ENCODE peak calls at places on chromosomes 7 and 10, in six cellular contexts. F, E, D, X, L and P are unnamed samples.

GRCh38 chr7:123460616-123461015 is 73.8 kb downstream of the IQUB start:
- DNase-seq in F (no peak), E (no peak), X (no peak), D (peak), L (no peak), P (no peak)

GRCh38 chr7:23009303-23009702 is 4.6 kb downstream of the HYCC1 start:
- DNase-seq in F (no peak), X (no peak), E (no peak), D (no peak), L (no peak), P (no peak)

GRCh38 chr10:133030791-133031190 is 56.9 kb upstream of the ADGRA1 start:
- DNase-seq in D (no peak), F (no peak), L (peak), E (no peak), X (no peak), P (no peak)

GRCh38 chr10:118002581-118002980 is 44.2 kb downstream of the RAB11FIP2 start:
- DNase-seq in D (peak), X (no peak), E (no peak), F (no peak), L (no peak), P (no peak)

GRCh38 chr10:110208614-110209398 is 1.4 kb downstream of the MXI1 start:
- DNase-seq in F (peak), D (peak), L (peak), E (peak), X (no peak), P (no peak)

GRCh38 chr7:27435461-27435860 is 192.9 kb downstream of the EVX1 start:
- DNase-seq in F (no peak), L (no peak), X (no peak), D (peak), E (no peak), P (no peak)

GRCh38 chr7:45402480-45403218 is 171.5 kb upstream of the ADCY1 start:
- DNase-seq in E (no peak), L (no peak), X (no peak), F (peak), D (peak), P (no peak)

GRCh38 chr10:78706986-78707500 is 361.7 kb upstream of the ZMIZ1 start:
- DNase-seq in X (no peak), D (no peak), F (no peak), E (no peak), L (no peak), P (no peak)

GRCh38 chr7:155916926-155917655 is 104.8 kb upstream of the SHH start:
- DNase-seq in X (no peak), L (no peak), E (no peak), F (no peak), D (no peak), P (no peak)

GRCh38 chr10:28631896-28632596 is 45.3 kb upstream of the BAMBI start:
- DNase-seq in X (no peak), F (no peak), E (no peak), D (no peak), L (no peak), P (no peak)

GRCh38 chr7:35975851-35976454 is 175.1 kb downstream of the SEPTIN7 start:
- DNase-seq in E (peak), F (peak), X (no peak), D (peak), L (peak), P (no peak)

GRCh38 chr10:34489973-34490372 is 325.1 kb downstream of the PARD3 start:
- DNase-seq in E (no peak), D (peak), F (no peak), L (no peak), X (no peak), P (no peak)

GRCh38 chr10:78852856-78853255 is 215.9 kb upstream of the ZMIZ1 start:
- DNase-seq in X (no peak), L (no peak), E (peak), D (peak), F (peak), P (no peak)

GRCh38 chr7:129010075-129010474 is 44.8 kb downstream of the TNPO3 start:
- DNase-seq in X (no peak), D (no peak), L (no peak), E (no peak), F (no peak), P (no peak)

GRCh38 chr7:94392391-94392782 is 2.3 kb upstream of the COL1A2 start:
- DNase-seq in D (no peak), X (no peak), F (no peak), L (no peak), E (no peak), P (no peak)

GRCh38 chr10:122344741-122345258 is 29.7 kb upstream of the PLEKHA1 start:
- DNase-seq in X (no peak), E (peak), F (no peak), L (no peak), D (peak), P (no peak)

GRCh38 chr10:122181055-122181732 is 89.9 kb upstream of the BTBD16 start:
- DNase-seq in X (no peak), E (no peak), F (no peak), L (no peak), D (peak), P (no peak)

GRCh38 chr10:33335550-33335799 is 1.0 kb upstream of the NRP1 start:
- DNase-seq in F (no peak), X (no peak), D (no peak), L (no peak), E (no peak), P (no peak)

GRCh38 chr7:127950233-127950935 is 80.9 kb downstream of the LRRC4 start:
- DNase-seq in E (no peak), D (no peak), F (no peak), X (no peak), L (no peak), P (no peak)

GRCh38 chr7:44772867-44773266 is 23.6 kb upstream of the PPIA start:
- DNase-seq in E (no peak), X (no peak), F (peak), D (no peak), L (no peak), P (no peak)

GRCh38 chr7:33773053-33773452 is 132.3 kb upstream of the BMPER start:
- DNase-seq in X (no peak), F (no peak), L (no peak), E (no peak), D (peak), P (no peak)

GRCh38 chr7:149860821-149861727 is 12.7 kb upstream of the ATP6V0E2 start:
- DNase-seq in F (no peak), L (peak), X (no peak), E (no peak), D (no peak), P (no peak)

GRCh38 chr7:31545549-31545948 is 31.7 kb downstream of the ITPRID1 start:
- DNase-seq in X (no peak), E (no peak), F (no peak), D (no peak), L (no peak), P (no peak)

GRCh38 chr10:3787001-3787400 is 2.0 kb upstream of the KLF6 start:
- DNase-seq in D (peak), F (no peak), L (no peak), E (no peak), X (no peak), P (no peak)

GRCh38 chr7:77458786-77459185 is 42.6 kb upstream of the GSAP start:
- DNase-seq in E (no peak), F (no peak), X (no peak), D (peak), L (no peak), P (no peak)

GRCh38 chr7:43193905-43194304 is 81.5 kb downstream of the HECW1 start:
- DNase-seq in E (no peak), L (no peak), D (no peak), F (no peak), X (no peak), P (no peak)

GRCh38 chr10:101629781-101630419 is 41.8 kb downstream of the DPCD start:
- DNase-seq in E (no peak), L (no peak), D (no peak), F (no peak), X (no peak), P (no peak)

GRCh38 chr7:101465131-101465530 is 102.5 kb downstream of the COL26A1 start:
- DNase-seq in E (no peak), X (no peak), L (no peak), F (no peak), D (no peak), P (no peak)

GRCh38 chr10:65032867-65033769 is 1511.9 kb downstream of the REEP3 start:
- DNase-seq in X (no peak), F (no peak), D (no peak), E (peak), L (no peak), P (no peak)

GRCh38 chr10:7797582-7797981 is 9.6 kb downstream of the ATP5F1C start:
- DNase-seq in L (no peak), E (no peak), F (no peak), D (peak), X (no peak), P (no peak)

GRCh38 chr10:78053201-78053868 is 19.7 kb downstream of the RPS24 start:
- DNase-seq in D (peak), X (no peak), F (no peak), L (no peak), E (no peak), P (no peak)

GRCh38 chr7:3923307-3923918 is 622.4 kb downstream of the SDK1 start:
- DNase-seq in L (no peak), F (no peak), E (no peak), D (no peak), X (peak), P (no peak)

GRCh38 chr7:3917466-3917865 is 616.4 kb downstream of the SDK1 start:
- DNase-seq in D (no peak), E (no peak), F (no peak), X (no peak), L (no peak), P (no peak)

GRCh38 chr7:3918576-3918975 is 617.5 kb downstream of the SDK1 start:
- DNase-seq in X (no peak), F (no peak), E (no peak), D (no peak), L (no peak), P (no peak)

GRCh38 chr7:3924277-3924676 is 623.2 kb downstream of the SDK1 start:
- DNase-seq in X (no peak), F (no peak), E (no peak), L (no peak), D (no peak), P (peak)

DNA sequence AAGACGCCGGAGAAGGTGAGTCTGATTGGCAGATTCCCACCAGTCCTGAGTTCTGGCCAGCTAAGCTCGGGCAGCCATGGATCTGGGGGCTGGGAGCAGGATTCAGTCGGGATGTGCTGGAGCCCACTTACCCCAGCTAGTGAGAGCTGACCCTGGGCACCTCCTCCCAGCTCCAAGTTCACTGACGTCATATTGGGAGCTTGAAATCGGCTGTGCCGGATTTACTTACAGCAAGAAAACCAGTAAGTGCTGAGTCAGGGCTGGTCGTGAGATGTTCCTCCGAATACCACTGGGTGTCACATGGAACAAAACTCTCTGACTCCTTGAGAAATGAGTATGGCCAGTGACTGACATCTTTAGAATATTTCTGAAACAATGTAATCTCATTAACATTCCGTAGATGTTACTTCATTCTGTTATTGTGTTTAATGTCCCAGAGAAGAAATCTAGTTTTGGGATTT is 621.2 kb downstream of the SDK1 start:
- DNase-seq in F (no peak), D (peak), L (peak), X (peak), E (peak), P (no peak)
- TF ChIP-seq CTCF in F (no peak), D (peak), L (no peak), X (peak), E (no peak), P (peak)

DNA sequence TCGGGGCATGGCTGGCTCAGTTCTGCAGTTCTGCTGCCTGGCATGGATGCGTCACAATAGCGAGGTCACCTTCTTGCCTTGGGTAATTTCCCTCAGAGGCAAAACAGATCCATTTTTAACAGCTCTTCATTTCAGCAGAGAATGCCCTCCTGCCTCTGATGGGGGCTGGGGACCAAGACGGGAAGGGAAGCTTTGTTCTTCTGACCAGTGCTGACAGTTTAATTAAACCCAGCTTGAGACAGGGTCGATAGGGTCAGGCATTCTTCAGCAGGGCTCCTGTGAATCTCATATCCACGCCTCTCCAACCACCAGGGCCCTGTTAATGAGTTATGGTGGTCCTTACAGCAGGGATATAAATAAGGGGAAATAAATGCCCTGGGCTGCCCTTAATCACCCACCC is 35.6 kb downstream of the SLIT1 start:
- DNase-seq in F (no peak), X (no peak), E (no peak), L (peak), D (no peak), P (no peak)
- TF ChIP-seq CTCF in F (no peak), X (no peak), E (no peak), L (no peak), D (no peak), P (no peak)

DNA sequence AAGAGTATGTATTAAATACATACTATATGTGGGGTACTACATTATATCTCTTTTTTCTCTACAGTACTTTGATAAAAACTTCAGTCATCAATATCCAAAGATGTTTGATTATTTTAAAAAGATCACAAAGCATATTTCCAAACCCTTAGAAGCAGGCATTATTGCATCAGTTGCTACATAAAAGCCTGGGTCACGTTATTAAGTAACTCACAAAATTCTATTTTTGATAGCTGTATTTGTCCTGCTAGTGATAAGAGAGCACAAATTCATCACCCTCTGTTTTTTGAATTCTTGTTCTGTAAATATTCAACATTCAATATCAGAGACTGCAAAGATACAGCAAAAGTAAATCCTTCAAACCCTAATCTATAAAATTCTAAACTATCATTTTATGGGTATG is 30.0 kb downstream of the A1CF start:
- DNase-seq in D (no peak), E (no peak), L (no peak), F (no peak), X (no peak), P (no peak)
- TF ChIP-seq CTCF in D (no peak), E (no peak), L (no peak), F (no peak), X (no peak), P (no peak)

DNA sequence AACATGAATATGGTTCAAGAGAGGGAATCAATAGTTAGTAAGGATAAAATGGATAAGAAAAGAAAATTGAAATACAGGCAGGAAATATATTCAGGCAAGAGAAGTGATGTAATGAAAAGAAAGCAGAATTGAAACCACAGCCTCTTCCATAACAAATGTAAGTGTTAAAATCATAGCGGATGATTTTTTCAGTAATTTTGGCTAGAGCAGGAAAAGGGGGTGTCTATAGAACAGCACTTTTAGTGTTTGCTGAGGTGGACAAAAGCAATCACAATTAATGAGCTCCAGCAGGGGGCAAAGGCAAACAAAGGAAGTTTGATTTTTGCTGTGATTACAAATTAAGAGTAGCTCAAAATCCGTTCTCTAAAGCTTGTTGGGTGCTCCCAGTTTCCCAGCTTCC is 79.0 kb downstream of the TRIL start:
- DNase-seq in E (no peak), X (no peak), L (no peak), D (no peak), F (no peak), P (no peak)
- TF ChIP-seq CTCF in E (no peak), X (no peak), L (no peak), D (no peak), F (no peak), P (no peak)